ENCODE peak calls at places on chromosomes 16 and 17, in eight cellular contexts. One of them, this sample, is unnamed.

GRCh38 chr17:19672009-19672837 is 23.7 kb downstream of the ALDH3A2 start:
- DNase-seq in prostate gland: peak
- DNase-seq in cardiac fibroblast: peak
- DNase-seq in AG10803: peak
- DNase-seq in Kasumi-1: no peak
- DNase-seq in CD8-positive, alpha-beta T cell: no peak
- DNase-seq in mucosa of descending colon: no peak
- DNase-seq in GF-D8: no peak
- DNase-seq in this sample: no peak

GRCh38 chr16:30445408-30446202 is at the start of gene SEPHS2:
- DNase-seq in prostate gland: peak
- DNase-seq in AG10803: peak
- DNase-seq in Kasumi-1: peak
- DNase-seq in CD8-positive, alpha-beta T cell: peak
- DNase-seq in mucosa of descending colon: peak
- DNase-seq in cardiac fibroblast: peak
- DNase-seq in GF-D8: peak
- DNase-seq in this sample: peak

GRCh38 chr16:31003744-31004143 is 6.7 kb downstream of the STX1B start:
- DNase-seq in prostate gland: no peak
- DNase-seq in Kasumi-1: no peak
- DNase-seq in GF-D8: no peak
- DNase-seq in mucosa of descending colon: no peak
- DNase-seq in cardiac fibroblast: no peak
- DNase-seq in AG10803: no peak
- DNase-seq in CD8-positive, alpha-beta T cell: no peak
- DNase-seq in this sample: no peak

GRCh38 chr16:14151256-14152030 is 80.3 kb downstream of the MRTFB start:
- DNase-seq in CD8-positive, alpha-beta T cell: no peak
- DNase-seq in prostate gland: peak
- DNase-seq in cardiac fibroblast: peak
- DNase-seq in AG10803: peak
- DNase-seq in mucosa of descending colon: no peak
- DNase-seq in GF-D8: no peak
- DNase-seq in Kasumi-1: no peak
- DNase-seq in this sample: no peak

GRCh38 chr17:36188891-36189306 is 7.7 kb downstream of the CCL3L1 start:
- DNase-seq in prostate gland: no peak
- DNase-seq in mucosa of descending colon: no peak
- DNase-seq in CD8-positive, alpha-beta T cell: peak
- DNase-seq in GF-D8: peak
- DNase-seq in cardiac fibroblast: no peak
- DNase-seq in Kasumi-1: peak
- DNase-seq in AG10803: no peak
- DNase-seq in this sample: peak

GRCh38 chr16:20774703-20775362 is 11.0 kb downstream of the ACSM3 start:
- DNase-seq in mucosa of descending colon: peak
- DNase-seq in GF-D8: no peak
- DNase-seq in AG10803: peak
- DNase-seq in prostate gland: peak
- DNase-seq in Kasumi-1: peak
- DNase-seq in cardiac fibroblast: peak
- DNase-seq in CD8-positive, alpha-beta T cell: peak
- DNase-seq in this sample: peak

GRCh38 chr16:1537138-1537577 is 3.7 kb downstream of the TMEM204 start:
- DNase-seq in cardiac fibroblast: no peak
- DNase-seq in AG10803: no peak
- DNase-seq in CD8-positive, alpha-beta T cell: no peak
- DNase-seq in Kasumi-1: no peak
- DNase-seq in mucosa of descending colon: peak
- DNase-seq in GF-D8: no peak
- DNase-seq in prostate gland: no peak
- DNase-seq in this sample: no peak

GRCh38 chr16:90022209-90023077 is 3.2 kb upstream of the DBNDD1 start:
- DNase-seq in AG10803: peak
- DNase-seq in GF-D8: peak
- DNase-seq in Kasumi-1: peak
- DNase-seq in prostate gland: peak
- DNase-seq in mucosa of descending colon: peak
- DNase-seq in cardiac fibroblast: peak
- DNase-seq in CD8-positive, alpha-beta T cell: peak
- DNase-seq in this sample: peak

GRCh38 chr16:13013043-13013442 is 111.6 kb downstream of the SHISA9 start:
- DNase-seq in GF-D8: no peak
- DNase-seq in CD8-positive, alpha-beta T cell: no peak
- DNase-seq in AG10803: no peak
- DNase-seq in prostate gland: no peak
- DNase-seq in mucosa of descending colon: no peak
- DNase-seq in cardiac fibroblast: no peak
- DNase-seq in Kasumi-1: no peak
- DNase-seq in this sample: no peak

GRCh38 chr17:7177954-7178477 is 1.2 kb downstream of the ASGR1 start:
- DNase-seq in mucosa of descending colon: no peak
- DNase-seq in cardiac fibroblast: no peak
- DNase-seq in CD8-positive, alpha-beta T cell: no peak
- DNase-seq in Kasumi-1: no peak
- DNase-seq in AG10803: no peak
- DNase-seq in GF-D8: no peak
- DNase-seq in prostate gland: no peak
- DNase-seq in this sample: no peak

GRCh38 chr17:44828919-44829557 is 1.0 kb downstream of the GJC1 start:
- DNase-seq in GF-D8: no peak
- DNase-seq in Kasumi-1: no peak
- DNase-seq in CD8-positive, alpha-beta T cell: no peak
- DNase-seq in mucosa of descending colon: no peak
- DNase-seq in cardiac fibroblast: peak
- DNase-seq in AG10803: peak
- DNase-seq in prostate gland: no peak
- DNase-seq in this sample: peak

GRCh38 chr16:2783581-2784375 is 3.6 kb downstream of the PRSS33 start:
- DNase-seq in GF-D8: no peak
- DNase-seq in AG10803: no peak
- DNase-seq in cardiac fibroblast: no peak
- DNase-seq in CD8-positive, alpha-beta T cell: no peak
- DNase-seq in prostate gland: no peak
- DNase-seq in mucosa of descending colon: no peak
- DNase-seq in Kasumi-1: no peak
- DNase-seq in this sample: no peak

GRCh38 chr17:63382826-63383225 is 63.3 kb downstream of the CYB561 start:
- DNase-seq in GF-D8: no peak
- DNase-seq in mucosa of descending colon: no peak
- DNase-seq in prostate gland: no peak
- DNase-seq in Kasumi-1: no peak
- DNase-seq in cardiac fibroblast: peak
- DNase-seq in CD8-positive, alpha-beta T cell: no peak
- DNase-seq in AG10803: peak
- DNase-seq in this sample: no peak

GRCh38 chr17:7296189-7296861 is 1.9 kb upstream of the YBX2 start:
- DNase-seq in cardiac fibroblast: peak
- DNase-seq in Kasumi-1: peak
- DNase-seq in CD8-positive, alpha-beta T cell: peak
- DNase-seq in mucosa of descending colon: peak
- DNase-seq in GF-D8: peak
- DNase-seq in prostate gland: peak
- DNase-seq in AG10803: peak
- DNase-seq in this sample: no peak